ENCODE peak calls at places on chromosomes 4 and X, in seven cellular contexts. V is H1, K is neuronal stem cell, F is mesendoderm, T is trophoblast cell, D is H9, Z is IMR-90. X is an unnamed sample.

GRCh38 chr4:18691431-18692200 is 670.1 kb upstream of the LCORL start:
- DNase-seq in V (peak; percentile 86), K (no peak), F (peak; percentile 99), T (peak; percentile 71), D (peak; percentile 91), Z (no peak), X (peak; percentile 2)

GRCh38 chr4:37661643-37662221 is 24.4 kb downstream of the RELL1 start:
- DNase-seq in V (no peak), K (no peak), F (no peak), T (peak; percentile 22), D (no peak), Z (peak; percentile 61), X (peak; percentile 46)

GRCh38 chr4:183430317-183430986 is 14.0 kb upstream of the CDKN2AIP start:
- DNase-seq in V (no peak), K (no peak), F (peak; percentile 96), T (no peak), D (peak; percentile 82), Z (no peak), X (peak; percentile 27)

GRCh38 chr4:176587920-176588319 is 204.8 kb downstream of the VEGFC start:
- DNase-seq in V (no peak), K (no peak), F (no peak), T (no peak), D (no peak), Z (peak; percentile 83), X (peak; percentile 86)

GRCh38 chr4:2977116-2978097 is 14.0 kb downstream of the GRK4 start:
- DNase-seq in V (no peak), K (no peak), F (peak; percentile 30), T (peak; percentile 73), D (no peak), Z (peak; percentile 56), X (peak; percentile 59)

GRCh38 chr4:81499840-81500239 is 28.1 kb upstream of the RASGEF1B start:
- DNase-seq in V (no peak), K (peak; percentile 33), F (peak; percentile 71), T (no peak), D (no peak), Z (no peak), X (no peak)

GRCh38 chr4:129264008-129264657 is 168.2 kb downstream of the C4orf33 start:
- DNase-seq in V (no peak), K (no peak), F (no peak), T (no peak), D (no peak), Z (no peak), X (peak; percentile 11)

GRCh38 chr4:152590179-152591031 is 54.5 kb upstream of the FBXW7 start:
- DNase-seq in V (no peak), K (no peak), F (peak; percentile 40), T (peak; percentile 74), D (no peak), Z (peak; percentile 89), X (peak; percentile 99)

GRCh38 chr4:174314770-174315169 is 31.1 kb downstream of the CEP44 start:
- DNase-seq in V (peak; percentile 3), K (no peak), F (peak; percentile 82), T (peak; percentile 34), D (peak; percentile 44), Z (peak; percentile 65), X (peak; percentile 85)

GRCh38 chr4:3421470-3421869 is 20.3 kb upstream of the HGFAC start:
- DNase-seq in V (no peak), K (no peak), F (no peak), T (no peak), D (no peak), Z (no peak), X (no peak)

GRCh38 chr4:27005512-27006246 is 145.0 kb downstream of the STIM2 start:
- DNase-seq in V (no peak), K (no peak), F (no peak), T (peak; percentile 18), D (no peak), Z (peak; percentile 78), X (peak; percentile 18)

GRCh38 chr4:136412708-136413107 is 1119.6 kb downstream of the PCDH18 start:
- DNase-seq in V (no peak), K (no peak), F (no peak), T (peak; percentile 19), D (no peak), Z (peak; percentile 1), X (peak; percentile 16)

GRCh38 chr4:70023218-70023617 is 5.0 kb upstream of the HTN3 start:
- DNase-seq in V (no peak), K (no peak), F (no peak), T (no peak), D (no peak), Z (no peak), X (no peak)

GRCh38 chrX:134676440-134676839 is 18.2 kb upstream of the PLAC1 start:
- DNase-seq in V (no peak), K (no peak), F (no peak), T (peak; percentile 52), D (no peak), Z (peak; percentile 79), X (peak; percentile 71)

GRCh38 chr4:1168291-1169031 is 3.9 kb downstream of the SPON2 start:
- DNase-seq in V (no peak), K (no peak), F (no peak), T (no peak), D (no peak), Z (no peak), X (no peak)

GRCh38 chr4:131091896-131092295 is 1995.9 kb downstream of the C4orf33 start:
- DNase-seq in V (no peak), K (peak; percentile 24), F (peak; percentile 53), T (peak; percentile 64), D (no peak), Z (peak; percentile 4), X (peak; percentile 68)

GRCh38 chr4:138162259-138162658 is 79.9 kb downstream of the SLC7A11 start:
- DNase-seq in V (no peak), K (no peak), F (no peak), T (no peak), D (no peak), Z (no peak), X (no peak)

GRCh38 chr4:94516999-94517398 is 65.3 kb downstream of the PDLIM5 start:
- DNase-seq in V (no peak), K (no peak), F (no peak), T (peak; percentile 94), D (no peak), Z (peak; percentile 70), X (peak; percentile 26)

GRCh38 chrX:54494970-54495813 is 842 bp downstream of the FGD1 start:
- DNase-seq in V (no peak), K (no peak), F (no peak), T (peak; percentile 12), D (no peak), Z (peak; percentile 18), X (peak; percentile 46)

GRCh38 chrX:6004529-6004928 is 224.1 kb downstream of the NLGN4X start:
- DNase-seq in V (no peak), K (no peak), F (no peak), T (peak; percentile 9), D (no peak), Z (no peak), X (no peak)

GRCh38 chrX:40694833-40695232 is 40.5 kb downstream of the MED14 start:
- DNase-seq in V (no peak), K (no peak), F (no peak), T (peak; percentile 65), D (no peak), Z (peak; percentile 26), X (no peak)

GRCh38 chr4:72909461-72909860 is 160.1 kb downstream of the COX18 start:
- DNase-seq in V (no peak), K (no peak), F (peak; percentile 66), T (peak; percentile 65), D (peak; percentile 48), Z (no peak), X (no peak)

GRCh38 chrX:33970028-33970932 is 161.8 kb downstream of the FAM47A start:
- DNase-seq in V (no peak), K (no peak), F (no peak), T (no peak), D (no peak), Z (no peak), X (no peak)

GRCh38 chrX:13366698-13367097 is 46.8 kb upstream of the ATXN3L start:
- DNase-seq in V (no peak), K (no peak), F (no peak), T (no peak), D (no peak), Z (no peak), X (no peak)

GRCh38 chr4:169414913-169415312 is 144.2 kb upstream of the SH3RF1 start:
- DNase-seq in V (no peak), K (no peak), F (no peak), T (no peak), D (no peak), Z (no peak), X (no peak)

GRCh38 chr4:14168919-14169318 is 541.4 kb upstream of the BOD1L1 start:
- DNase-seq in V (no peak), K (no peak), F (no peak), T (peak; percentile 34), D (no peak), Z (peak; percentile 91), X (peak; percentile 82)
- H4K8ac ChIP-seq in V (no peak overlapping the region), K (no peak overlapping the region), F (no peak overlapping the region), T (no peak overlapping the region), D (no peak overlapping the region), Z (no peak overlapping the region), X (no peak overlapping the region)

GRCh38 chrX:21973321-21974010 is 33.0 kb downstream of the SMS start:
- DNase-seq in V (no peak), K (no peak), F (peak; percentile 21), T (peak; percentile 86), D (no peak), Z (no peak), X (no peak)
- H3K23ac ChIP-seq in V (no peak overlapping the region), K (no peak overlapping the region), F (no peak overlapping the region), T (no peak overlapping the region), D (no peak overlapping the region), Z (no peak overlapping the region), X (no peak overlapping the region)

DNA sequence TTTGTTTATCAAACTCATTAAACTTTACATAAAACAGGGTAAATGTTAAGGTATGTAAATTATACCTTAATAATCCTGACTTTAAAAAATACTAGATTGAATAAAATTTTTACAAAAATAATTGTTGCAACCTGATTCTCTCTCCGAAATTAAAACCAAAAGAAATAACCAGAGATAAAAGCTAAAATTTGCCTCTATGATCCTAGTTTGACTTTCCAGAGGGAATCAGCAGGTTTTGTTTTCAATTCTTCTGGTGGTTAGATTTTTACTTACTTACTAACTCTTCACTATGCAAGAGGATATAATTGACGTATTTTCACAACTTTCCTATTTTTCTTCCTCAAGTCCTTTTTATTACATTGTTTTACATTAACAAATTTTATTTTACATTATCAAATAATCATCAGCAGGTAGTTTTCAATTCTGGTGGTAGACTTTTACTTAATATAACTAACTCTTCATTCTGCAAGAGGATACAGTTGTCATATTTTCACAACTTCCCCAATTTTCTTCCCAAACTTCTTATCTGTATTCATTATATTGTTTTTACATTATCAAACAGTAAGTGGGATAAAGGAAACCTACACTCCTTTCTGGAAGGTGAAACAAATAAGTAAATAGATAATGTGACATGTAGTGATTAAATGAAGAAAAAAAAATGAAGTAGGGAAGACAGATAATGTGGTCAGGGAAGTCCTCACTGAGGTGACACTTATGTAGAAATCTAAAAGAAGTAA is 52.2 kb downstream of the TBCK start:
- DNase-seq in V (no peak), K (no peak), F (no peak), T (no peak), D (no peak), Z (no peak), X (no peak)
- H4K8ac ChIP-seq in V (no peak overlapping the region), K (no peak overlapping the region), F (no peak overlapping the region), T (no peak overlapping the region), D (no peak overlapping the region), Z (no peak overlapping the region), X (no peak overlapping the region)

DNA sequence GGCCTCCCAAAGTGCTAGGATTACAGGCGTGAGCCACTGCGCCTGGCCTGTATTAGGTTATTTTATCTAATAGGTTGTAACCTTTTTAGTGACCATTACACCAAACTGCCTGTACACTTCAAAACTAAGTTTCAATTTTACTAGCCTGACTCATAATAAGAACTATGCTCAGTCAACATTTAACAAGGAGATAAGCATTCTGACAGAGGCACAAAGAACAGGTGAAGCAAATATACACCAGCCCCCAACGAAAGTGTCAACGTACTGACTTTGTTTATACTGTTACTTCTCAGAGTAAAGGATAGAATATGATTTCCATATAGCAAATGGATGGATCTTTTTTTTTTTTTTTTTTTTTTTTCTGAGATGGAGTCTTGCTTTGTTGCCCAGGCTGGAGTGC is 62.8 kb downstream of the SHISA3 start:
- DNase-seq in V (no peak), K (no peak), F (no peak), T (no peak), D (no peak), Z (no peak), X (no peak)
- H3K23ac ChIP-seq in V (no peak overlapping the region), K (no peak overlapping the region), F (no peak overlapping the region), T (no peak overlapping the region), D (no peak overlapping the region), Z (no peak overlapping the region), X (no peak overlapping the region)